ENCODE peak calls at places on chromosomes 3 and 15, in ten cellular contexts. L, T, E, K, P, H, A, B, Y and O are unnamed samples.
A peak's percentile ranks its signal among the peaks of the same experiment; 100 is the strongest.

GRCh38 chr3:152328841-152329240 is 60.1 kb downstream of the MBNL1 start:
- DNase-seq in L (peak; percentile 92), T (peak; percentile 45), E (no peak), K (no peak), P (no peak), H (no peak), A (no peak), B (peak; percentile 21), Y (peak; percentile 93), O (peak; percentile 92)

GRCh38 chr3:173793963-173794362 is 396.4 kb downstream of the NLGN1 start:
- DNase-seq in L (no peak), T (no peak), E (no peak), K (no peak), P (no peak), H (no peak), A (no peak), B (no peak), Y (no peak), O (peak; percentile 6)

GRCh38 chr3:52827866-52828376 is 2.6 kb downstream of the ITIH4 start:
- DNase-seq in L (peak; percentile 10), T (no peak), E (no peak), K (no peak), P (no peak), H (no peak), A (no peak), B (no peak), Y (peak; percentile 84), O (peak; percentile 19)

GRCh38 chr3:38478901-38479300 is 17.2 kb upstream of the EXOG start:
- DNase-seq in L (no peak), T (no peak), E (no peak), K (no peak), P (no peak), H (no peak), A (no peak), B (no peak), Y (no peak), O (no peak)

GRCh38 chr15:57726411-57726810 is 19.9 kb downstream of the POLR2M start:
- DNase-seq in L (no peak), T (peak; percentile 49), E (no peak), K (no peak), P (no peak), H (no peak), A (no peak), B (no peak), Y (no peak), O (peak; percentile 17)

GRCh38 chr3:108430540-108430939 is 79.9 kb downstream of the MYH15 start:
- DNase-seq in L (no peak), T (no peak), E (no peak), K (no peak), P (no peak), H (no peak), A (no peak), B (no peak), Y (peak; percentile 46), O (peak; percentile 58)

GRCh38 chr15:63381301-63382192 is at the start of gene CA12:
- DNase-seq in L (peak; percentile 53), T (peak; percentile 35), E (peak; percentile 19), K (no peak), P (no peak), H (no peak), A (no peak), B (no peak), Y (peak; percentile 43), O (peak; percentile 49)

GRCh38 chr3:138670409-138670808 is 61.8 kb downstream of the FAIM start:
- DNase-seq in L (no peak), T (no peak), E (no peak), K (no peak), P (no peak), H (no peak), A (no peak), B (no peak), Y (no peak), O (no peak)

GRCh38 chr15:84889991-84890669 is 5.7 kb downstream of the SLC28A1 start:
- DNase-seq in L (no peak), T (no peak), E (no peak), K (no peak), P (no peak), H (no peak), A (no peak), B (peak; percentile 3), Y (no peak), O (no peak)

GRCh38 chr15:70411464-70411863 is 313.7 kb upstream of the TLE3 start:
- DNase-seq in L (no peak), T (no peak), E (no peak), K (no peak), P (no peak), H (no peak), A (no peak), B (no peak), Y (peak; percentile 90), O (no peak)

GRCh38 chr15:78291698-78292097 is 7.7 kb downstream of the SKIC8 start:
- DNase-seq in L (no peak), T (no peak), E (no peak), K (no peak), P (no peak), H (no peak), A (no peak), B (no peak), Y (peak; percentile 20), O (no peak)

GRCh38 chr3:194277547-194278091 is 73.5 kb downstream of the CPN2 start:
- DNase-seq in L (peak; percentile 83), T (no peak), E (no peak), K (no peak), P (no peak), H (peak; percentile 85), A (no peak), B (no peak), Y (peak; percentile 28), O (no peak)

GRCh38 chr3:29334652-29335189 is 53.9 kb downstream of the RBMS3 start:
- DNase-seq in L (no peak), T (no peak), E (no peak), K (no peak), P (no peak), H (no peak), A (no peak), B (no peak), Y (no peak), O (peak; percentile 50)

GRCh38 chr3:196192036-196193001 is 18.9 kb downstream of the ZDHHC19 start:
- DNase-seq in L (no peak), T (no peak), E (no peak), K (no peak), P (no peak), H (no peak), A (no peak), B (peak; percentile 63), Y (no peak), O (no peak)

GRCh38 chr3:182740710-182741109 is 52.6 kb upstream of the ATP11B start:
- DNase-seq in L (no peak), T (no peak), E (no peak), K (no peak), P (no peak), H (no peak), A (peak; percentile 74), B (no peak), Y (peak; percentile 85), O (peak; percentile 33)

GRCh38 chr3:57696861-57697321 is 4.0 kb upstream of the DENND6A start:
- DNase-seq in L (no peak), T (no peak), E (no peak), K (no peak), P (no peak), H (no peak), A (no peak), B (no peak), Y (peak; percentile 27), O (no peak)

GRCh38 chr3:172885704-172886103 is 135.2 kb downstream of the ECT2 start:
- DNase-seq in L (no peak), T (no peak), E (no peak), K (no peak), P (no peak), H (no peak), A (no peak), B (no peak), Y (no peak), O (no peak)

GRCh38 chr3:48222616-48223513 is at the start of gene CAMP:
- DNase-seq in L (peak; percentile 66), T (no peak), E (no peak), K (no peak), P (no peak), H (no peak), A (peak; percentile 44), B (peak; percentile 85), Y (peak; percentile 94), O (peak; percentile 49)

GRCh38 chr3:40299721-40300335 is 9.7 kb upstream of the EIF1B start:
- DNase-seq in L (peak; percentile 91), T (peak; percentile 84), E (no peak), K (no peak), P (no peak), H (no peak), A (no peak), B (peak; percentile 86), Y (peak; percentile 57), O (peak; percentile 79)

GRCh38 chr3:196963309-196963953 is 5.2 kb downstream of the PIGZ start:
- DNase-seq in L (no peak), T (no peak), E (no peak), K (no peak), P (no peak), H (no peak), A (no peak), B (no peak), Y (no peak), O (no peak)

GRCh38 chr3:192795021-192795420 is 67.7 kb upstream of the FGF12 start:
- DNase-seq in L (peak; percentile 6), T (no peak), E (no peak), K (no peak), P (no peak), H (no peak), A (no peak), B (no peak), Y (no peak), O (peak; percentile 15)

GRCh38 chr15:34055868-34056595 is 17.0 kb upstream of the AVEN start:
- DNase-seq in L (peak; percentile 82), T (peak; percentile 45), E (no peak), K (no peak), P (no peak), H (no peak), A (no peak), B (no peak), Y (peak; percentile 82), O (peak; percentile 59)

GRCh38 chr3:196162679-196163078 is 48.5 kb downstream of the ZDHHC19 start:
- DNase-seq in L (no peak), T (no peak), E (no peak), K (no peak), P (no peak), H (no peak), A (no peak), B (no peak), Y (no peak), O (no peak)

GRCh38 chr3:12479919-12480425 is 4.3 kb upstream of the TSEN2 start:
- DNase-seq in L (peak; percentile 73), T (no peak), E (peak; percentile 17), K (no peak), P (no peak), H (no peak), A (no peak), B (peak; percentile 55), Y (peak; percentile 40), O (peak; percentile 61)

GRCh38 chr3:142976621-142977398 is 13.3 kb upstream of the PAQR9 start:
- DNase-seq in L (peak; percentile 95), T (peak; percentile 97), E (no peak), K (no peak), P (no peak), H (no peak), A (no peak), B (peak; percentile 12), Y (peak; percentile 93), O (peak; percentile 98)

GRCh38 chr3:150020527-150020926 is 49.8 kb upstream of the PFN2 start:
- DNase-seq in L (peak; percentile 57), T (peak; percentile 66), E (no peak), K (no peak), P (no peak), H (no peak), A (no peak), B (no peak), Y (no peak), O (peak; percentile 88)

GRCh38 chr3:125051715-125052581 is 3.8 kb downstream of the HEG1 start:
- DNase-seq in L (peak; percentile 78), T (peak; percentile 86), E (no peak), K (peak; percentile 14), P (peak; percentile 48), H (peak; percentile 85), A (no peak), B (peak; percentile 4), Y (peak; percentile 31), O (peak; percentile 95)

GRCh38 chr3:133930341-133930933 is 34.8 kb upstream of the RAB6B start:
- DNase-seq in L (peak; percentile 93), T (peak; percentile 53), E (no peak), K (no peak), P (no peak), H (no peak), A (peak; percentile 35), B (peak; percentile 92), Y (peak; percentile 75), O (peak; percentile 78)